ENCODE peak calls at places on chromosome 15, in four cellular contexts. F, M, D and G are unnamed samples.

GRCh38 chr15:51750942-51751686 is at the start of gene TMOD2:
- DNase-seq in F (peak; percentile 64), M (peak; percentile 34), D (peak; percentile 32), G (peak; percentile 76)

GRCh38 chr15:85030301-85031049 is 48.8 kb downstream of the PDE8A start:
- DNase-seq in F (no peak), M (peak; percentile 56), D (no peak), G (no peak)

GRCh38 chr15:31365032-31365654 is 38.5 kb downstream of the KLF13 start:
- DNase-seq in F (no peak), M (no peak), D (no peak), G (no peak)

GRCh38 chr15:60444289-60444912 is 34.5 kb downstream of the ICE2 start:
- DNase-seq in F (no peak), M (peak; percentile 63), D (no peak), G (no peak)

GRCh38 chr15:51403072-51403878 is 61.8 kb downstream of the GLDN start:
- DNase-seq in F (peak; percentile 19), M (peak; percentile 66), D (no peak), G (no peak)

GRCh38 chr15:29821416-29822099 is 710 bp downstream of the TJP1 start:
- DNase-seq in F (peak; percentile 80), M (peak; percentile 83), D (peak; percentile 74), G (peak; percentile 34)

GRCh38 chr15:70863450-70864218 is 9.7 kb upstream of the LARP6 start:
- DNase-seq in F (no peak), M (peak; percentile 86), D (no peak), G (no peak)

GRCh38 chr15:76147906-76148553 is 88.2 kb downstream of the TMEM266 start:
- DNase-seq in F (peak; percentile 73), M (peak; percentile 43), D (peak; percentile 66), G (peak; percentile 78)

GRCh38 chr15:73988075-73988969 is 3.8 kb downstream of the STOML1 start:
- DNase-seq in F (peak; percentile 34), M (peak; percentile 70), D (no peak), G (peak; percentile 56)

GRCh38 chr15:96869122-96869521 is 538.6 kb downstream of the NR2F2 start:
- DNase-seq in F (no peak), M (peak; percentile 46), D (no peak), G (no peak)

GRCh38 chr15:44813231-44813630 is 76.9 kb downstream of the TRIM69 start:
- DNase-seq in F (peak; percentile 63), M (no peak), D (no peak), G (no peak)

GRCh38 chr15:55599384-55599783 is 11.2 kb upstream of the PYGO1 start:
- DNase-seq in F (no peak), M (no peak), D (no peak), G (no peak)

GRCh38 chr15:91988071-91988470 is 134.6 kb downstream of the SLCO3A1 start:
- DNase-seq in F (no peak), M (no peak), D (no peak), G (no peak)

GRCh38 chr15:97728791-97729190 is 231.7 kb upstream of the ARRDC4 start:
- DNase-seq in F (no peak), M (no peak), D (no peak), G (no peak)

GRCh38 chr15:41926184-41927056 is 32.6 kb upstream of the SPTBN5 start:
- DNase-seq in F (peak; percentile 81), M (peak; percentile 43), D (no peak), G (no peak)

GRCh38 chr15:48373855-48374421 is 42.7 kb downstream of the DUT start:
- DNase-seq in F (no peak), M (peak; percentile 91), D (no peak), G (no peak)

GRCh38 chr15:101614001-101614585 is 38.1 kb downstream of the TM2D3 start:
- DNase-seq in F (no peak), M (no peak), D (no peak), G (no peak)

GRCh38 chr15:68366314-68366713 is 65.6 kb downstream of the ITGA11 start:
- DNase-seq in F (no peak), M (no peak), D (no peak), G (no peak)

GRCh38 chr15:42150246-42150970 is 6.0 kb downstream of the PLA2G4F start:
- DNase-seq in F (no peak), M (no peak), D (no peak), G (no peak)

GRCh38 chr15:86138798-86139197 is 59.1 kb downstream of the AGBL1 start:
- DNase-seq in F (no peak), M (no peak), D (no peak), G (no peak)

GRCh38 chr15:86135030-86135429 is 55.4 kb downstream of the AGBL1 start:
- DNase-seq in F (peak; percentile 19), M (no peak), D (no peak), G (no peak)

GRCh38 chr15:86139828-86140227 is 60.2 kb downstream of the AGBL1 start:
- DNase-seq in F (no peak), M (no peak), D (no peak), G (peak; percentile 11)
- TF ChIP-seq CTCF in F (no peak), M (no peak), D (no peak), G (no peak)

GRCh38 chr15:66839511-66840112 is 137.6 kb downstream of the SMAD6 start:
- DNase-seq in F (no peak), M (peak; percentile 34), D (no peak), G (no peak)

GRCh38 chr15:66838202-66838601 is 136.2 kb downstream of the SMAD6 start:
- DNase-seq in F (no peak), M (no peak), D (no peak), G (no peak)

GRCh38 chr15:66840615-66841014 is 138.6 kb downstream of the SMAD6 start:
- DNase-seq in F (no peak), M (no peak), D (no peak), G (no peak)

GRCh38 chr15:66836476-66837030 is 134.5 kb downstream of the SMAD6 start:
- DNase-seq in F (no peak), M (no peak), D (no peak), G (no peak)

DNA sequence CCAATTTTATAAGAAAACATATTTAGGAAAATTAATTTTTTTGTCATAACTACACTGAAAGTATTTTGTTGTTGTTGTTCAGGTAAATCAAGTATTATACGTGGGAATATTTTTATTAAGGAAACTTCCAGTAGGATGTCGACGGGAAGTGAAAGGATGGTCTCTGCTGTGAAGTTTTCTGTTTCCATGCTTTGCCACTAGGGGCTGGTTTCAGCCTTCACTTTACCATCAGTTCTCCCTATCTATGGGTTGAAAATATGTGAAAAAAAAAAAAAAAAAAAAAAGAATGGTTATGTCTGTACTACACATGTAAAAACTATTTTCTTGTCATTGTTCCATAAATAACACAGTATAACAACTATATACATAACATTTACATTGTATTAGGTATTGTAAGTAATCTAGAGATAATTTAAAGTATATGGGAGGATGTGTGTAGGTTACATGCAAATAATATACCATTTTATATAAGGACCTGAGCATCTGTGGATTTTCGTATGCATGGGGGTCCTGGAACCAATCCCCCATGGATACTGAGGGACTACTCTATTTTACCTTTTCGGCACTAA is 136.7 kb downstream of the SMAD6 start:
- DNase-seq in F (no peak), M (peak; percentile 66), D (no peak), G (no peak)
- TF ChIP-seq CTCF in F (peak; percentile 54), M (peak; percentile 81), D (peak; percentile 77), G (no peak)

DNA sequence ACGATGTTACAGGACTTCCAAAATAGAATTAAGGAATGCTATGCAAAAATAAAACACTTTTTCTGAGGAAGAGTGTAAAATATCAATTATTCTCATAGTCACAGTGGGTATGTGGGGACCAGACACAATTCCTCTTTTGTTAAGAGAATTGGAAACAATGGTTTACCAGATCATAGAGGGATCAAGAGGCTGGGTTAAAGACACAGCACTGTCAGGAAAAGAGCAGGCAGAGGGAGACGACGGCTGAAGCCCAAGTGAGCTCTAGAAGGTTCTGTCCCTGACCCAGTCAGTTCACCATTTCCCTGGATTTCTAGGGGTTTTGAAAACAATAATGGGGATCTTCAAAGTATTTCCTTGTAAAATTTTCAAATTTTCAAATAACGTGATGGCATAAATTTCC is 54.0 kb upstream of the POLR2M start:
- DNase-seq in F (no peak), M (no peak), D (no peak), G (no peak)
- TF ChIP-seq CTCF in F (no peak), M (no peak), D (no peak), G (no peak)

GRCh38 chr15:35914573-35914972 is 368.6 kb upstream of the DPH6 start:
- DNase-seq in F (no peak), M (no peak), D (no peak), G (no peak)

GRCh38 chr15:35911052-35911780 is 365.3 kb upstream of the DPH6 start:
- DNase-seq in F (no peak), M (no peak), D (no peak), G (no peak)

GRCh38 chr15:35909414-35909813 is 363.4 kb upstream of the DPH6 start:
- DNase-seq in F (no peak), M (no peak), D (no peak), G (no peak)

GRCh38 chr15:35910227-35910626 is 364.3 kb upstream of the DPH6 start:
- DNase-seq in F (no peak), M (no peak), D (no peak), G (no peak)

GRCh38 chr15:35912196-35912595 is 366.2 kb upstream of the DPH6 start:
- DNase-seq in F (no peak), M (peak; percentile 56), D (no peak), G (no peak)
- TF ChIP-seq CTCF in F (no peak), M (peak; percentile 26), D (no peak), G (no peak)

GRCh38 chr15:83654379-83655236 is 685 bp downstream of the ADAMTSL3 start:
- DNase-seq in F (no peak), M (no peak), D (no peak), G (no peak)
- TF ChIP-seq CTCF in F (no peak), M (no peak), D (no peak), G (no peak)

GRCh38 chr15:78052545-78052944 is 25.0 kb downstream of the TBC1D2B start:
- DNase-seq in F (no peak), M (no peak), D (no peak), G (no peak)

GRCh38 chr15:78056714-78057269 is 20.7 kb downstream of the TBC1D2B start:
- DNase-seq in F (no peak), M (peak; percentile 63), D (no peak), G (no peak)

GRCh38 chr15:78055923-78056713 is 21.4 kb downstream of the TBC1D2B start:
- DNase-seq in F (peak; percentile 76), M (peak; percentile 48), D (no peak), G (no peak)

GRCh38 chr15:78054971-78055370 is 22.5 kb downstream of the TBC1D2B start:
- DNase-seq in F (no peak), M (no peak), D (no peak), G (no peak)

DNA sequence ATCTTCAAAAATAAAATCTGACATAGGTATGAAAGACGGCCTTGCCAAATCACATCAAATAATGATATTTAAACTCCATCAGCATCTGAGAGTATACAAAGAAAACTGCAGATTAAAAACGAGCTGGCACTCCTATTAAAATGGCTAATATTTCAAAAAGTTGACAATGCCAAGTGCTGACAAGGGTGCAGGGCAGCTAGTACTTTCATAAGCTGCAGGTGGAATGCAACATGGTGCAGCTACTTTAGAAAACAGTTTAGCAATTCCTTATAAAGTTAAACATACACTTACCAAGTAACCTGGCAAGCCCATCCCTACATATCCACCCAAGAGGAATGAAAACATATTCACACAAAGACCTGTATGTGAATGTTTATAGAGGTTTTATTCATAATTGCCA is 23.0 kb downstream of the TBC1D2B start:
- DNase-seq in F (no peak), M (no peak), D (no peak), G (no peak)
- TF ChIP-seq CTCF in F (no peak), M (no peak), D (no peak), G (no peak)

GRCh38 chr15:88664151-88664778 is 25.4 kb downstream of the ISG20 start:
- DNase-seq in F (no peak), M (peak; percentile 25), D (no peak), G (no peak)
- TF ChIP-seq CTCF in F (peak; percentile 21), M (no peak), D (no peak), G (peak; percentile 33)